ENCODE peak calls at places on chromosomes 7 and 10, in seven cellular contexts. B is body of pancreas; X is central memory CD4-positive, alpha-beta T cell; C is psoas muscle; W is RWPE1; D is stimulated activated CD4-positive, alpha-beta T cell treated with anti-CD3 and anti-CD28 coated beads, Interleukin-1b, Interleukin-23, amount 100 ng/mL, for 1 hour; I is AG04450. K is an unnamed sample.

GRCh38 chr7:72785166-72785955 is 42.6 kb downstream of the TYW1B start:
- DNase-seq in B (no peak), X (no peak), C (no peak), W (no peak), D (no peak), I (no peak), K (no peak)

GRCh38 chr10:69394020-69394419 is 22.7 kb downstream of the TACR2 start:
- DNase-seq in B (no peak), X (no peak), C (no peak), W (no peak), D (no peak), I (no peak), K (no peak)

GRCh38 chr7:100556541-100556940 is 17.2 kb downstream of the SAP25 start:
- DNase-seq in B (no peak), X (no peak), C (no peak), W (no peak), D (no peak), I (no peak), K (no peak)

GRCh38 chr10:104099941-104100340 is 14.3 kb upstream of the COL17A1 start:
- DNase-seq in B (no peak), X (no peak), C (no peak), W (no peak), D (no peak), I (no peak), K (no peak)

GRCh38 chr7:149855368-149856305 is 17.5 kb downstream of the ZNF862 start:
- DNase-seq in B (no peak), X (no peak), C (no peak), W (peak), D (no peak), I (no peak), K (no peak)

GRCh38 chr10:106392781-106393180 is 771.7 kb downstream of the SORCS1 start:
- DNase-seq in B (no peak), X (no peak), C (no peak), W (no peak), D (no peak), I (no peak), K (no peak)

GRCh38 chr7:21251166-21251806 is 176.6 kb upstream of the SP4 start:
- DNase-seq in B (no peak), X (no peak), C (no peak), W (no peak), D (no peak), I (no peak), K (no peak)

GRCh38 chr7:151449990-151450389 is 10.0 kb upstream of the CRYGN start:
- DNase-seq in B (no peak), X (no peak), C (no peak), W (no peak), D (no peak), I (no peak), K (no peak)

GRCh38 chr7:151228024-151228866 is 1.2 kb upstream of the ABCF2 start:
- DNase-seq in B (no peak), X (no peak), C (no peak), W (no peak), D (no peak), I (no peak), K (no peak)

GRCh38 chr7:44386139-44386913 is 60.9 kb upstream of the CAMK2B start:
- DNase-seq in B (no peak), X (no peak), C (no peak), W (no peak), D (no peak), I (no peak), K (no peak)

GRCh38 chr7:41921453-41921912 is 218.6 kb upstream of the INHBA start:
- DNase-seq in B (no peak), X (no peak), C (no peak), W (no peak), D (no peak), I (no peak), K (no peak)

GRCh38 chr10:103598654-103599115 is 105.2 kb downstream of the NEURL1 start:
- DNase-seq in B (peak), X (no peak), C (peak), W (peak), D (no peak), I (peak), K (no peak)

GRCh38 chr7:31107106-31108090 is 55.3 kb downstream of the ADCYAP1R1 start:
- DNase-seq in B (no peak), X (no peak), C (no peak), W (no peak), D (no peak), I (no peak), K (no peak)

GRCh38 chr7:142884285-142884637 is 1.3 kb downstream of the TRPV6 start:
- DNase-seq in B (no peak), X (no peak), C (no peak), W (no peak), D (no peak), I (no peak), K (no peak)

GRCh38 chr7:97418312-97418711 is 300.8 kb downstream of the SDHAF3 start:
- DNase-seq in B (no peak), X (no peak), C (no peak), W (no peak), D (no peak), I (no peak), K (no peak)